ENCODE peak calls at places on chromosomes 12 and 14, in five cellular contexts. One of them, this sample, is unnamed.

GRCh38 chr12:114838480-114838879 is 154.5 kb upstream of the TBX3 start:
- DNase-seq in GM06990: no peak
- DNase-seq in left lung: no peak
- DNase-seq in bronchial epithelial cell: no peak
- DNase-seq in heart left ventricle: no peak
- DNase-seq in this sample: no peak

GRCh38 chr14:72710212-72710611 is 183.7 kb downstream of the DPF3 start:
- DNase-seq in GM06990: no peak
- DNase-seq in left lung: no peak
- DNase-seq in bronchial epithelial cell: no peak
- DNase-seq in heart left ventricle: no peak
- DNase-seq in this sample: no peak

GRCh38 chr12:128365831-128366231 is 98.9 kb downstream of the TMEM132C start:
- DNase-seq in GM06990: no peak
- DNase-seq in left lung: no peak
- DNase-seq in bronchial epithelial cell: no peak
- DNase-seq in heart left ventricle: no peak
- DNase-seq in this sample: no peak

GRCh38 chr14:94110552-94111181 is at the start of gene IFI27:
- DNase-seq in GM06990: no peak
- DNase-seq in left lung: no peak
- DNase-seq in bronchial epithelial cell: peak; percentile 50
- DNase-seq in heart left ventricle: peak; percentile 84
- DNase-seq in this sample: peak; percentile 32

GRCh38 chr12:113479578-113480335 is 8.1 kb upstream of the LHX5 start:
- DNase-seq in GM06990: no peak
- DNase-seq in left lung: no peak
- DNase-seq in bronchial epithelial cell: no peak
- DNase-seq in heart left ventricle: peak; percentile 33
- DNase-seq in this sample: peak; percentile 47

GRCh38 chr12:55789171-55789570 is 28.4 kb downstream of the SARNP start:
- DNase-seq in GM06990: no peak
- DNase-seq in left lung: no peak
- DNase-seq in bronchial epithelial cell: no peak
- DNase-seq in heart left ventricle: no peak
- DNase-seq in this sample: no peak

GRCh38 chr14:80146941-80147340 is 64.4 kb downstream of the DIO2 start:
- DNase-seq in GM06990: no peak
- DNase-seq in left lung: no peak
- DNase-seq in bronchial epithelial cell: no peak
- DNase-seq in heart left ventricle: no peak
- DNase-seq in this sample: peak; percentile 28

GRCh38 chr12:54708836-54709235 is 60.7 kb upstream of the DCD start:
- DNase-seq in GM06990: no peak
- DNase-seq in left lung: no peak
- DNase-seq in bronchial epithelial cell: no peak
- DNase-seq in heart left ventricle: no peak
- DNase-seq in this sample: no peak

GRCh38 chr12:11513288-11513687 is 117.9 kb upstream of the PRB2 start:
- DNase-seq in GM06990: no peak
- DNase-seq in left lung: no peak
- DNase-seq in bronchial epithelial cell: peak; percentile 10
- DNase-seq in heart left ventricle: no peak
- DNase-seq in this sample: no peak

GRCh38 chr12:48977290-48978281 is 536 bp upstream of the WNT1 start:
- DNase-seq in GM06990: peak; percentile 79
- DNase-seq in left lung: peak; percentile 66
- DNase-seq in bronchial epithelial cell: no peak
- DNase-seq in heart left ventricle: no peak
- DNase-seq in this sample: peak; percentile 51

GRCh38 chr12:95548539-95549391 is 2.5 kb downstream of the USP44 start:
- DNase-seq in GM06990: peak; percentile 13
- DNase-seq in left lung: peak; percentile 43
- DNase-seq in bronchial epithelial cell: no peak
- DNase-seq in heart left ventricle: peak; percentile 22
- DNase-seq in this sample: no peak

GRCh38 chr12:59595557-59596231 is at the start of gene SLC16A7:
- DNase-seq in GM06990: peak; percentile 89
- DNase-seq in left lung: peak; percentile 90
- DNase-seq in bronchial epithelial cell: peak; percentile 55
- DNase-seq in heart left ventricle: peak; percentile 90
- DNase-seq in this sample: peak; percentile 86

GRCh38 chr14:72763892-72764291 is 130.0 kb downstream of the DPF3 start:
- DNase-seq in GM06990: no peak
- DNase-seq in left lung: no peak
- DNase-seq in bronchial epithelial cell: no peak
- DNase-seq in heart left ventricle: no peak
- DNase-seq in this sample: no peak

GRCh38 chr14:96086032-96086431 is 46.9 kb downstream of the C14orf132 start:
- DNase-seq in GM06990: no peak
- DNase-seq in left lung: peak; percentile 30
- DNase-seq in bronchial epithelial cell: peak; percentile 70
- DNase-seq in heart left ventricle: no peak
- DNase-seq in this sample: peak; percentile 79

GRCh38 chr14:76742961-76743360 is 18.3 kb upstream of the VASH1 start:
- DNase-seq in GM06990: no peak
- DNase-seq in left lung: no peak
- DNase-seq in bronchial epithelial cell: peak; percentile 18
- DNase-seq in heart left ventricle: no peak
- DNase-seq in this sample: no peak

GRCh38 chr12:1799068-1799881 is 21.1 kb upstream of the LRTM2 start:
- DNase-seq in GM06990: no peak
- DNase-seq in left lung: no peak
- DNase-seq in bronchial epithelial cell: no peak
- DNase-seq in heart left ventricle: no peak
- DNase-seq in this sample: no peak

GRCh38 chr14:58639842-58640484 is 2.2 kb downstream of the DACT1 start:
- DNase-seq in GM06990: no peak
- DNase-seq in left lung: no peak
- DNase-seq in bronchial epithelial cell: peak; percentile 62
- DNase-seq in heart left ventricle: peak; percentile 49
- DNase-seq in this sample: peak; percentile 69

GRCh38 chr14:49193365-49194050 is 392.7 kb downstream of the RPS29 start:
- DNase-seq in GM06990: peak; percentile 0
- DNase-seq in left lung: no peak
- DNase-seq in bronchial epithelial cell: no peak
- DNase-seq in heart left ventricle: no peak
- DNase-seq in this sample: no peak

GRCh38 chr12:63941879-63942278 is 97.4 kb downstream of the SRGAP1 start:
- DNase-seq in GM06990: no peak
- DNase-seq in left lung: no peak
- DNase-seq in bronchial epithelial cell: no peak
- DNase-seq in heart left ventricle: no peak
- DNase-seq in this sample: no peak

GRCh38 chr14:92973265-92973797 is 50.4 kb downstream of the CHGA start:
- DNase-seq in GM06990: no peak
- DNase-seq in left lung: peak; percentile 58
- DNase-seq in bronchial epithelial cell: peak; percentile 33
- DNase-seq in heart left ventricle: peak; percentile 79
- DNase-seq in this sample: peak; percentile 61

DNA sequence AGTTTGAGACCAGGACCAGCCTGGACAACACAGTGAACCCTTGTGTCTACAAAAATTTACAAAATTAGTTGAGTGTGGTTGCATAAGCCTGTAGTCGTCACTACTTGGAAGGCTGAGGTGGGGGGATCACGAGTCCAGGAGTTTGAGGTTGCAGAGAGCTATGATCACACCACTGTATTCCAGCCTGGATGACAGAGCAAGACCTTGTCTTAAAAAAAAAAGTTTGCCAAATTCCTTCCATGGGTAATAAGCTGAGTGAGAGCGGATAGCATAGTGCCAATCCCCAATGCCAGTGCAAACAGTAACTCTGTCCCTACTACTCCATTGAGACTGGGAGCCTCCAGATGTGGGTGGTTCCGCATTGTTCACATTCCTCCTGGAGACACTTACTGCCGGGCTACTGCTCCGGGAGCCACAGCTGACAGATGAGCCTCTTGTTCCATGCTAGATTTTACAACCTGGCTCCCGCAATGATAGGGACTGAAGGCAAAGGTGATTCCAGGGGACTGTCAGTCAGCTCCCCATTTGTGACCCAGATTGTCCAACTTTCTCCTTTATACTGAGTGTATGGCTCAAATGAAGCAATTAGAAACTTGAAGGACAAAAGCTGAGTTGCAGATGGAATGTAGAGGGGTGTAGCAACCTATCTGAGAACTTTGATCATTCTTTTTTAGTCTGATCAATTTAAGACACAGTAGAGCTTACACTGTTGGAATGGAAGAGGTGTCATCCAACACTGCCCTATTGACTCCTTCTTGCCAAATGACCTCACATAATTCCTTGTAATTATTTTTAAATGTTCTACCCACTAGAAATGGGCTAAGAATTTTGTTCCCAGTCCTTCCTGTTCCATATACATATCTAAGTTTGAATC is 13.4 kb upstream of the FRMD6 start:
- DNase-seq in GM06990: no peak
- DNase-seq in left lung: no peak
- DNase-seq in bronchial epithelial cell: peak; percentile 38
- DNase-seq in heart left ventricle: no peak
- DNase-seq in this sample: no peak
- H3K4me3 ChIP-seq in GM06990: no peak overlapping the region
- H3K4me3 ChIP-seq in left lung: no peak overlapping the region
- H3K4me3 ChIP-seq in bronchial epithelial cell: no peak overlapping the region
- H3K4me3 ChIP-seq in heart left ventricle: no peak overlapping the region
- H3K4me3 ChIP-seq in this sample: no peak overlapping the region

GRCh38 chr12:122874081-122874480 is 21.8 kb downstream of the VPS37B start:
- DNase-seq in GM06990: no peak
- DNase-seq in left lung: no peak
- DNase-seq in bronchial epithelial cell: no peak
- DNase-seq in heart left ventricle: no peak
- DNase-seq in this sample: no peak
- TF ChIP-seq CTCF in GM06990: no peak
- TF ChIP-seq CTCF in left lung: no peak
- TF ChIP-seq CTCF in bronchial epithelial cell: peak; percentile 6
- TF ChIP-seq CTCF in heart left ventricle: no peak
- TF ChIP-seq CTCF in this sample: no peak

GRCh38 chr12:108338915-108339657 is at the start of gene CMKLR1:
- DNase-seq in GM06990: peak; percentile 60
- DNase-seq in left lung: peak; percentile 53
- DNase-seq in bronchial epithelial cell: no peak
- DNase-seq in heart left ventricle: peak; percentile 71
- DNase-seq in this sample: no peak
- H3K4me3 ChIP-seq in GM06990: peak within 1 kb of the TSS; percentile 50
- H3K4me3 ChIP-seq in left lung: peak within 1 kb of the TSS; percentile 5
- H3K4me3 ChIP-seq in bronchial epithelial cell: no peak within 1 kb of the TSS
- H3K4me3 ChIP-seq in heart left ventricle: peak within 1 kb of the TSS; percentile 67
- H3K4me3 ChIP-seq in this sample: no peak within 1 kb of the TSS

GRCh38 chr14:50311974-50312733 is at the start of the genes DMAC2L and L2HGDH:
- DNase-seq in GM06990: peak; percentile 98
- DNase-seq in left lung: peak; percentile 94
- DNase-seq in bronchial epithelial cell: peak; percentile 74
- DNase-seq in heart left ventricle: peak; percentile 93
- DNase-seq in this sample: peak; percentile 93

GRCh38 chr14:50310445-50310844 is 1.6 kb downstream of the L2HGDH start:
- DNase-seq in GM06990: no peak
- DNase-seq in left lung: no peak
- DNase-seq in bronchial epithelial cell: no peak
- DNase-seq in heart left ventricle: no peak
- DNase-seq in this sample: no peak

GRCh38 chr14:50308363-50308762 is 3.7 kb downstream of the L2HGDH start:
- DNase-seq in GM06990: no peak
- DNase-seq in left lung: no peak
- DNase-seq in bronchial epithelial cell: peak; percentile 55
- DNase-seq in heart left ventricle: no peak
- DNase-seq in this sample: peak; percentile 18

GRCh38 chr14:50312734-50313054 is 570 bp downstream of the DMAC2L start:
- DNase-seq in GM06990: no peak
- DNase-seq in left lung: no peak
- DNase-seq in bronchial epithelial cell: peak; percentile 40
- DNase-seq in heart left ventricle: no peak
- DNase-seq in this sample: peak; percentile 63

GRCh38 chr14:50311337-50311973 is 574 bp downstream of the L2HGDH start:
- DNase-seq in GM06990: peak; percentile 10
- DNase-seq in left lung: no peak
- DNase-seq in bronchial epithelial cell: no peak
- DNase-seq in heart left ventricle: no peak
- DNase-seq in this sample: peak; percentile 13
- TF ChIP-seq CTCF in GM06990: peak; percentile 52
- TF ChIP-seq CTCF in left lung: no peak
- TF ChIP-seq CTCF in bronchial epithelial cell: peak; percentile 68
- TF ChIP-seq CTCF in heart left ventricle: no peak
- TF ChIP-seq CTCF in this sample: peak; percentile 30

GRCh38 chr12:122976648-122976975 is 1.6 kb downstream of the OGFOD2 start:
- DNase-seq in GM06990: no peak
- DNase-seq in left lung: no peak
- DNase-seq in bronchial epithelial cell: no peak
- DNase-seq in heart left ventricle: no peak
- DNase-seq in this sample: peak; percentile 15
- H3K4me3 ChIP-seq in GM06990: no peak overlapping the region
- H3K4me3 ChIP-seq in left lung: no peak overlapping the region
- H3K4me3 ChIP-seq in bronchial epithelial cell: no peak overlapping the region
- H3K4me3 ChIP-seq in heart left ventricle: peak overlapping the region; percentile 98
- H3K4me3 ChIP-seq in this sample: no peak overlapping the region

GRCh38 chr14:32382704-32383103 is 53.6 kb downstream of the AKAP6 start:
- DNase-seq in GM06990: no peak
- DNase-seq in left lung: no peak
- DNase-seq in bronchial epithelial cell: peak; percentile 50
- DNase-seq in heart left ventricle: no peak
- DNase-seq in this sample: peak; percentile 78
- TF ChIP-seq CTCF in GM06990: peak; percentile 37
- TF ChIP-seq CTCF in left lung: no peak
- TF ChIP-seq CTCF in bronchial epithelial cell: peak; percentile 77
- TF ChIP-seq CTCF in heart left ventricle: peak; percentile 40
- TF ChIP-seq CTCF in this sample: peak; percentile 73

DNA sequence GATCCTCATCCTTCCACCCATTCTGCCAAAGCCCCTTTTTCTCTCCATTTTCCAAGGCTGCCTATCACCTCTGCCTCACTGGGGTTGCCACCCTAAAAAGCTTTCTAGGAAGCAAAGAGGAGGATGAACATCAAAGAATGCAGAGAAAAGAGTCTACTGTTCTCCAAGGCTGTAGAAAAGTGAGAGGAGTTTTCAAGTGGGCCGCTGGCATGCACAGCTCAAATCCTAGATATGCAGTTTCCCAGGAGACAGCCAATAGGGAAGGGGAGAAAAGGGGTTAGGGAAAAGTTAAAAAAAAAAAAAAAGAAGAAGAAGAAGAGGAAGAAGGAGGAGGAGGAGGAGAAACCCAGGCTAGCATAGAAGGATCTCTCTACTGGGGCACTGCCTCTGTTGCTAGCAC is 650 bp downstream of the BATF start:
- DNase-seq in GM06990: no peak
- DNase-seq in left lung: no peak
- DNase-seq in bronchial epithelial cell: no peak
- DNase-seq in heart left ventricle: no peak
- DNase-seq in this sample: no peak
- H3K4me3 ChIP-seq in GM06990: peak overlapping the region; percentile 72
- H3K4me3 ChIP-seq in left lung: peak overlapping the region; percentile 7
- H3K4me3 ChIP-seq in bronchial epithelial cell: peak overlapping the region; percentile 23
- H3K4me3 ChIP-seq in heart left ventricle: peak overlapping the region; percentile 46
- H3K4me3 ChIP-seq in this sample: no peak overlapping the region